ENCODE peak calls at places on chromosomes 2 and 18, in seven cellular contexts. One of them, this sample, is unnamed.

GRCh38 chr2:6814869-6815268 is 50.8 kb downstream of the CMPK2 start:
- DNase-seq in psoas muscle: no peak
- DNase-seq in K562: no peak
- DNase-seq in IMR-90: no peak
- DNase-seq in A549: no peak
- DNase-seq in upper lobe of right lung: no peak
- DNase-seq in colonic mucosa: no peak
- DNase-seq in this sample: no peak

GRCh38 chr2:61023670-61024069 is 5.6 kb upstream of the PUS10 start:
- DNase-seq in psoas muscle: no peak
- DNase-seq in K562: no peak
- DNase-seq in IMR-90: no peak
- DNase-seq in A549: no peak
- DNase-seq in upper lobe of right lung: no peak
- DNase-seq in colonic mucosa: no peak
- DNase-seq in this sample: no peak

GRCh38 chr2:226063704-226064390 is 664.3 kb downstream of the NYAP2 start:
- DNase-seq in psoas muscle: no peak
- DNase-seq in K562: no peak
- DNase-seq in IMR-90: peak; percentile 69
- DNase-seq in A549: no peak
- DNase-seq in upper lobe of right lung: no peak
- DNase-seq in colonic mucosa: no peak
- DNase-seq in this sample: no peak

GRCh38 chr2:138502253-138503086 is 900 bp downstream of the SPOPL start:
- DNase-seq in psoas muscle: no peak
- DNase-seq in K562: peak; percentile 47
- DNase-seq in IMR-90: no peak
- DNase-seq in A549: no peak
- DNase-seq in upper lobe of right lung: no peak
- DNase-seq in colonic mucosa: no peak
- DNase-seq in this sample: peak; percentile 19

GRCh38 chr18:73774836-73775509 is 372.7 kb downstream of the FBXO15 start:
- DNase-seq in psoas muscle: no peak
- DNase-seq in K562: no peak
- DNase-seq in IMR-90: no peak
- DNase-seq in A549: peak; percentile 16
- DNase-seq in upper lobe of right lung: no peak
- DNase-seq in colonic mucosa: no peak
- DNase-seq in this sample: no peak

GRCh38 chr2:227623225-227623624 is 5.9 kb downstream of the SCYGR4 start:
- DNase-seq in psoas muscle: no peak
- DNase-seq in K562: no peak
- DNase-seq in IMR-90: peak; percentile 75
- DNase-seq in A549: no peak
- DNase-seq in upper lobe of right lung: no peak
- DNase-seq in colonic mucosa: no peak
- DNase-seq in this sample: no peak

GRCh38 chr18:32831781-32832180 is 59.0 kb upstream of the KLHL14 start:
- DNase-seq in psoas muscle: no peak
- DNase-seq in K562: no peak
- DNase-seq in IMR-90: no peak
- DNase-seq in A549: no peak
- DNase-seq in upper lobe of right lung: no peak
- DNase-seq in colonic mucosa: no peak
- DNase-seq in this sample: no peak

GRCh38 chr2:18171191-18172139 is 293.0 kb downstream of the KCNS3 start:
- DNase-seq in psoas muscle: peak; percentile 20
- DNase-seq in K562: no peak
- DNase-seq in IMR-90: peak; percentile 65
- DNase-seq in A549: no peak
- DNase-seq in upper lobe of right lung: peak; percentile 64
- DNase-seq in colonic mucosa: peak; percentile 23
- DNase-seq in this sample: no peak

GRCh38 chr2:142321706-142322280 is 191.0 kb upstream of the LRP1B start:
- DNase-seq in psoas muscle: no peak
- DNase-seq in K562: no peak
- DNase-seq in IMR-90: no peak
- DNase-seq in A549: no peak
- DNase-seq in upper lobe of right lung: no peak
- DNase-seq in colonic mucosa: no peak
- DNase-seq in this sample: no peak

GRCh38 chr2:47655563-47655880 is 127.4 kb upstream of the MSH6 start:
- DNase-seq in psoas muscle: no peak
- DNase-seq in K562: no peak
- DNase-seq in IMR-90: no peak
- DNase-seq in A549: no peak
- DNase-seq in upper lobe of right lung: no peak
- DNase-seq in colonic mucosa: no peak
- DNase-seq in this sample: no peak

GRCh38 chr18:42001801-42002200 is 46.8 kb downstream of the PIK3C3 start:
- DNase-seq in psoas muscle: no peak
- DNase-seq in K562: no peak
- DNase-seq in IMR-90: no peak
- DNase-seq in A549: no peak
- DNase-seq in upper lobe of right lung: no peak
- DNase-seq in colonic mucosa: no peak
- DNase-seq in this sample: no peak

GRCh38 chr2:42725657-42726056 is 38.3 kb downstream of the OXER1 start:
- DNase-seq in psoas muscle: no peak
- DNase-seq in K562: no peak
- DNase-seq in IMR-90: no peak
- DNase-seq in A549: no peak
- DNase-seq in upper lobe of right lung: no peak
- DNase-seq in colonic mucosa: no peak
- DNase-seq in this sample: no peak

GRCh38 chr2:108414945-108415344 is 34.1 kb upstream of the GCC2 start:
- DNase-seq in psoas muscle: no peak
- DNase-seq in K562: no peak
- DNase-seq in IMR-90: no peak
- DNase-seq in A549: no peak
- DNase-seq in upper lobe of right lung: no peak
- DNase-seq in colonic mucosa: no peak
- DNase-seq in this sample: no peak

GRCh38 chr2:65429799-65430514 is 2.4 kb downstream of the SPRED2 start:
- DNase-seq in psoas muscle: no peak
- DNase-seq in K562: no peak
- DNase-seq in IMR-90: no peak
- DNase-seq in A549: no peak
- DNase-seq in upper lobe of right lung: no peak
- DNase-seq in colonic mucosa: peak; percentile 65
- DNase-seq in this sample: no peak

DNA sequence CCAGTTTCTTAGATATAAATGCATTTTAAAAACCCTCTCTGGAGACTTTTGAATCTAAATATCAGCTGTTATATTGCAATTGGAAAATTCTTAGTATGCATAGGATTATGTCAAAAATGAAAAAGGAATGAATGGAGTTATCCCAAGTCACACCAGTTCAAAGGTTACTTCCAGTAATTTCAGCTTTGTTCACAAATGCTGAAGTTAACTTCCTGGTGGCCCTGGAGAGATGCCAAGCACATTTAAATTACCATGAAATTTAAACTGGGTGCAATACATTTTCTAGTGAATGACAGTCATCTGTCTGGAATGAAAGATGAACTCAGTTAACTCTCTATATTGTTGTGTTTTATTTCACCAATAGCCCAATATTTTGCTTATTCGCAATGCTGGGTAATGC is 753.9 kb downstream of the SUCLG1 start:
- DNase-seq in psoas muscle: no peak
- DNase-seq in K562: no peak
- DNase-seq in IMR-90: no peak
- DNase-seq in A549: no peak
- DNase-seq in upper lobe of right lung: no peak
- DNase-seq in colonic mucosa: peak; percentile 41
- DNase-seq in this sample: no peak
- H3K9me3 ChIP-seq in psoas muscle: no peaks in the 10 kb centered on the region
- H3K9me3 ChIP-seq in K562: no peaks in the 10 kb centered on the region
- H3K9me3 ChIP-seq in IMR-90: no peaks in the 10 kb centered on the region
- H3K9me3 ChIP-seq in A549: no peaks in the 10 kb centered on the region
- H3K9me3 ChIP-seq in upper lobe of right lung: no peaks in the 10 kb centered on the region
- H3K9me3 ChIP-seq in colonic mucosa: no peaks in the 10 kb centered on the region
- H3K9me3 ChIP-seq in this sample: no peaks in the 10 kb centered on the region

GRCh38 chr2:197504000-197504399 is 3.8 kb downstream of the HSPE1 start:
- DNase-seq in psoas muscle: no peak
- DNase-seq in K562: no peak
- DNase-seq in IMR-90: no peak
- DNase-seq in A549: no peak
- DNase-seq in upper lobe of right lung: no peak
- DNase-seq in colonic mucosa: no peak
- DNase-seq in this sample: no peak
- H3K27ac ChIP-seq in psoas muscle: no peak overlapping the region
- H3K27ac ChIP-seq in K562: no peak overlapping the region
- H3K27ac ChIP-seq in IMR-90: no peak overlapping the region
- H3K27ac ChIP-seq in A549: no peak overlapping the region
- H3K27ac ChIP-seq in upper lobe of right lung: no peak overlapping the region
- H3K27ac ChIP-seq in colonic mucosa: no peak overlapping the region
- H3K27ac ChIP-seq in this sample: no peak overlapping the region

GRCh38 chr18:25164211-25164836 is 187.6 kb downstream of the ZNF521 start:
- DNase-seq in psoas muscle: no peak
- DNase-seq in K562: no peak
- DNase-seq in IMR-90: no peak
- DNase-seq in A549: no peak
- DNase-seq in upper lobe of right lung: no peak
- DNase-seq in colonic mucosa: no peak
- DNase-seq in this sample: no peak
- H3K4me3 ChIP-seq in psoas muscle: peak overlapping the region; percentile 57
- H3K4me3 ChIP-seq in K562: no peak overlapping the region
- H3K4me3 ChIP-seq in IMR-90: peak overlapping the region; percentile 29
- H3K4me3 ChIP-seq in A549: no peak overlapping the region
- H3K4me3 ChIP-seq in upper lobe of right lung: peak overlapping the region; percentile 43
- H3K4me3 ChIP-seq in colonic mucosa: peak overlapping the region; percentile 11
- H3K4me3 ChIP-seq in this sample: peak overlapping the region; percentile 22

GRCh38 chr2:238777369-238778067 is 70.4 kb upstream of the TWIST2 start:
- DNase-seq in psoas muscle: no peak
- DNase-seq in K562: no peak
- DNase-seq in IMR-90: no peak
- DNase-seq in A549: no peak
- DNase-seq in upper lobe of right lung: no peak
- DNase-seq in colonic mucosa: no peak
- DNase-seq in this sample: no peak
- H3K9me3 ChIP-seq in psoas muscle: no peaks in the 10 kb centered on the region
- H3K9me3 ChIP-seq in K562: no peaks in the 10 kb centered on the region
- H3K9me3 ChIP-seq in IMR-90: no peaks in the 10 kb centered on the region
- H3K9me3 ChIP-seq in A549: peaks cover 43% of the 10 kb centered on the region
- H3K9me3 ChIP-seq in upper lobe of right lung: no peaks in the 10 kb centered on the region
- H3K9me3 ChIP-seq in colonic mucosa: no peaks in the 10 kb centered on the region
- H3K9me3 ChIP-seq in this sample: no peaks in the 10 kb centered on the region

This sample was measured in naive thymus-derived CD4-positive, alpha-beta T cell.